ENCODE peak calls at places on chromosome 10, in seven cellular contexts. N is esophagus squamous epithelium, A is tibial artery, P is cardiac muscle cell, V is astrocyte, L is adipocyte, S is lower lobe of right lung. O is an unnamed sample. For H3K9me3, the result is how much of the 10 kb centered on the place peaks cover.

GRCh38 chr10:132677096-132677904 is 108.6 kb downstream of the NKX6-2 start:
- DNase-seq in N (no peak), A (peak), P (no peak), V (no peak), L (no peak), S (peak), O (no peak)

GRCh38 chr10:108911814-108912541 is 1011.3 kb downstream of the XPNPEP1 start:
- DNase-seq in N (no peak), A (no peak), P (no peak), V (peak), L (peak), S (peak), O (peak)

GRCh38 chr10:111999205-111999914 is 184.2 kb downstream of the GPAM start:
- DNase-seq in N (no peak), A (no peak), P (no peak), V (no peak), L (no peak), S (no peak), O (no peak)

GRCh38 chr10:126759531-126759930 is 89.0 kb upstream of the C10orf90 start:
- DNase-seq in N (no peak), A (no peak), P (no peak), V (no peak), L (no peak), S (no peak), O (no peak)

GRCh38 chr10:100811261-100811660 is 65.9 kb downstream of the PAX2 start:
- DNase-seq in N (no peak), A (no peak), P (no peak), V (no peak), L (no peak), S (no peak), O (no peak)

GRCh38 chr10:123241391-123242141 is 87.4 kb downstream of the BUB3 start:
- DNase-seq in N (no peak), A (no peak), P (no peak), V (no peak), L (no peak), S (no peak), O (peak)

GRCh38 chr10:98425511-98426352 is 10.8 kb upstream of the PYROXD2 start:
- DNase-seq in N (no peak), A (no peak), P (peak), V (no peak), L (peak), S (no peak), O (peak)

GRCh38 chr10:29141761-29142160 is 147.1 kb upstream of the LYZL1 start:
- DNase-seq in N (no peak), A (no peak), P (no peak), V (peak), L (peak), S (no peak), O (no peak)

GRCh38 chr10:61779950-61780659 is 117.4 kb downstream of the CABCOCO1 start:
- DNase-seq in N (no peak), A (peak), P (peak), V (peak), L (peak), S (peak), O (peak)

GRCh38 chr10:132539431-132539839 is 1.8 kb downstream of the INPP5A start:
- DNase-seq in N (no peak), A (peak), P (no peak), V (no peak), L (peak), S (peak), O (no peak)

GRCh38 chr10:118564652-118565051 is 30.8 kb downstream of the PRLHR start:
- DNase-seq in N (no peak), A (no peak), P (peak), V (no peak), L (peak), S (no peak), O (no peak)

GRCh38 chr10:47451275-47451997 is 32.5 kb downstream of the ANXA8 start:
- DNase-seq in N (no peak), A (no peak), P (no peak), V (no peak), L (no peak), S (peak), O (no peak)

GRCh38 chr10:3897156-3897555 is 112.1 kb upstream of the KLF6 start:
- DNase-seq in N (no peak), A (no peak), P (no peak), V (peak), L (peak), S (no peak), O (no peak)

GRCh38 chr10:113620486-113620885 is 43.4 kb downstream of the NRAP start:
- DNase-seq in N (no peak), A (no peak), P (no peak), V (no peak), L (no peak), S (no peak), O (no peak)

GRCh38 chr10:4131407-4132215 is 346.6 kb upstream of the KLF6 start:
- DNase-seq in N (no peak), A (no peak), P (no peak), V (peak), L (peak), S (no peak), O (no peak)

GRCh38 chr10:119315128-119316001 is 108.0 kb downstream of the GRK5 start:
- DNase-seq in N (no peak), A (peak), P (no peak), V (peak), L (peak), S (no peak), O (no peak)

GRCh38 chr10:74063256-74063655 is 65.3 kb downstream of the VCL start:
- DNase-seq in N (no peak), A (no peak), P (no peak), V (peak), L (no peak), S (no peak), O (no peak)

GRCh38 chr10:19570143-19570542 is 246.1 kb upstream of the PLXDC2 start:
- DNase-seq in N (no peak), A (no peak), P (no peak), V (no peak), L (peak), S (no peak), O (no peak)

GRCh38 chr10:116765549-116766162 is 23.3 kb upstream of the HSPA12A start:
- DNase-seq in N (no peak), A (no peak), P (no peak), V (no peak), L (no peak), S (no peak), O (peak)

GRCh38 chr10:46225597-46225996 is 61.2 kb upstream of the ANTXRL start:
- DNase-seq in N (no peak), A (no peak), P (no peak), V (no peak), L (no peak), S (no peak), O (no peak)

GRCh38 chr10:88343761-88344484 is 239.2 kb downstream of the RNLS start:
- DNase-seq in N (no peak), A (no peak), P (no peak), V (no peak), L (peak), S (no peak), O (no peak)

GRCh38 chr10:4450981-4451501 is 375.0 kb upstream of the AKR1E2 start:
- DNase-seq in N (no peak), A (no peak), P (no peak), V (peak), L (peak), S (no peak), O (no peak)

DNA sequence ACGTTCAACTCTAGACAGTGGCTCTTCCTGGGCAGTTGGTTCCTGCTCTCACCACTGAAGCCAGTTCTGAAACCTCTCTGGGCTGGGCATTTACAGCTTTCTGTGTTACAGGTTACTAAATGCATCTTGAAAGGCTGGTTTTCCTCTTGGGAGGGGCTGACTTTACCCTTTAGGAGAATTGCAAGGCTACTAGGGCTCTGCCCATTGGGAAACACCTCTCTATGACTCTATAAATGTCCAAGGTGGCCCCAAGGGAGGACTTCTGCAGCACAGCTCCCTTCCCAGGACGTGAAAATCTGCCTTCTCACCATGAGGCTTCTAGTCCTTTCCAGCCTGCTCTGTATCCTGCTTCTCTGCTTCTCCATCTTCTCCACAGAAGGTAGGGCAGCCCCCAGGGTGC is at the start of gene GPR15LG:
- DNase-seq in N (no peak), A (no peak), P (no peak), V (no peak), L (no peak), S (no peak), O (no peak)
- H3K4me3 ChIP-seq in N (peak), A (no peak), P (no peak), V (no peak), L (no peak), S (no peak), O (peak)

GRCh38 chr10:72105675-72106074 is 17.3 kb upstream of the SPOCK2 start:
- DNase-seq in N (no peak), A (no peak), P (no peak), V (no peak), L (no peak), S (no peak), O (no peak)

GRCh38 chr10:72107325-72108003 is 19.1 kb upstream of the SPOCK2 start:
- DNase-seq in N (no peak), A (no peak), P (no peak), V (no peak), L (no peak), S (no peak), O (no peak)

GRCh38 chr10:72106154-72106849 is 18.0 kb upstream of the SPOCK2 start:
- DNase-seq in N (no peak), A (no peak), P (no peak), V (no peak), L (no peak), S (no peak), O (no peak)

GRCh38 chr10:72105098-72105475 is 16.7 kb upstream of the SPOCK2 start:
- DNase-seq in N (no peak), A (no peak), P (no peak), V (no peak), L (no peak), S (no peak), O (no peak)

DNA sequence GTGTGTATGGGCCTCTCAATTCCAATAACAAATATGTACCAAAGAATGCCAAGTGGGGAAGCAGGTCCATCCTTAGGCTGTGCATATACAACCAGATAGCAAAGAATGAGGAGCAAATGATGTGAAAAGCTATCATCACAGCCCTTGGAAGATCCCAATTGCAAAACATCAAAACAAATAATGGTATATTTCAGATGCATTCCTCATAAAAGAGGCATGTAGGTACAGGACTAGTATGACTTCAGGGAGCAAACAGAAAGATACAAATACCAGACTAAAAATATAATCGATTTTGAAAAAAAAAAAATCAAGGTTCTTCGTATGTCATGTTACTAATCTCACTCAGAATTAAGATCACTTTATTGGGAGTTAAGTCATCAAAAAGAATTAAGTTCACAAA is 18.5 kb upstream of the SPOCK2 start:
- DNase-seq in N (no peak), A (no peak), P (no peak), V (no peak), L (no peak), S (no peak), O (no peak)
- H3K9me3 ChIP-seq in N (under half), A (under half), P (under half), V (under half), L (under half), S (under half), O (under half)

DNA sequence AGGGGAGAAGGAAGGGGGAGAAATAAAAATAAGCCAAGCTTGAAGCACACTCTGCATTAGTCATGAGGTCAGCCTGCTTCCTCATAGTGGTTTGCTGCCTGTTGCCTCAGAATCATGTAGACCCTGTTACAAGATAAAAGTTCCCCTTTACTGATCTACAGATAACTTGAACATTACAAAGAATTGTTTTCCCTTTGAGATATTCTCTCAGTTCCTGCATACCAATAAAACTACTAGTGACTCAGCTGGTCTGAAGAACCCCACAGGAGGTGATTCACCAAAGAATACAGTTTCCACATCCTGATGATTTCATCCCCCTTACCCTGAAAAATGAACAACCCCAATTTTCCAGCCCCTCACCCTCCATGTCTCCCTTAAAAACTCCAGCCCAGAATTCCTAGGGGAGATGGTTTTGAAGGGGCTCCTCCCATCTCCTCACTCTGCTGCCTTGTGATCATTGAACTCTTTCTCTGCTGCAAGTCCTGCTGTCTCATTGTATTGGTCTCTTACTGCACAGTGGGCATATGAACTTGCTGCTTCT is 31.5 kb upstream of the NRP1 start:
- DNase-seq in N (no peak), A (no peak), P (no peak), V (peak), L (peak), S (no peak), O (peak)
- H3K4me3 ChIP-seq in N (no peak), A (no peak), P (no peak), V (no peak), L (peak), S (no peak), O (no peak)

DNA sequence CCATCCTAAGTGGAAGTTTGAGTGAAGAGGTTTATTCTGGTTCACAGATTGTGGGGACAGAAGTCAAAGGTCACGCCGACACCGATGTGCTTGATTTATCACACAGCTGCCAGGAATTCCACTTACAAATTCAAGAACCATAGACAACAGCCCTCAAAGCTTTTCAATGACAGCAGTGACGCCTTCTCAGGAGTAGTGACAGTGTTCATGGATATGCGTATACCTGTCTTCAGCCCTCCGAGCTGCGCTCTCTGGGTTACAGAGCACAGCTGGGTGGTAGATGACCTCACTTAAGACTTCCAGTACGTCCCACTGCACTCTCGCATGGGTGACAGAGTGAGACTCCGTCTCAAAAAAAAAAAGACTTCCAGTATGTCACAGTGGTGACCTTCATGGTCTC is 108.6 kb downstream of the TCERG1L start:
- DNase-seq in N (no peak), A (no peak), P (peak), V (no peak), L (no peak), S (no peak), O (no peak)
- H3K9me3 ChIP-seq in N (under half), A (under half), P (under half), V (under half), L (under half), S (under half), O (under half)

O was measured in mucosa of descending colon.